ENCODE peak calls at places on chromosomes 13 and 19, in six cellular contexts. R is neural progenitor cell, Q is MM.1S, O is SK-N-SH, D is PC-3, V is GM23248. H is an unnamed sample.

GRCh38 chr13:48585456-48585840 is 52.6 kb upstream of the RCBTB2 start:
- DNase-seq in R (peak; percentile 68), Q (no peak), O (no peak), D (peak; percentile 89), V (peak; percentile 35), H (peak; percentile 13)

GRCh38 chr19:15123900-15124299 is 16.7 kb downstream of the SYDE1 start:
- DNase-seq in R (no peak), Q (no peak), O (peak; percentile 76), D (no peak), V (peak; percentile 40), H (no peak)

GRCh38 chr13:101512650-101513049 is 60.2 kb downstream of the ITGBL1 start:
- DNase-seq in R (no peak), Q (no peak), O (no peak), D (peak; percentile 71), V (peak; percentile 71), H (no peak)

GRCh38 chr19:35986664-35987570 is 8.1 kb upstream of the SDHAF1 start:
- DNase-seq in R (peak; percentile 76), Q (no peak), O (peak; percentile 90), D (no peak), V (peak; percentile 48), H (peak; percentile 83)

GRCh38 chr19:50803633-50804419 is 13.6 kb downstream of the ACP4 start:
- DNase-seq in R (peak; percentile 83), Q (peak; percentile 30), O (peak; percentile 79), D (peak; percentile 33), V (peak; percentile 59), H (peak; percentile 65)

GRCh38 chr19:35518313-35518712 is 4.9 kb upstream of the DMKN start:
- DNase-seq in R (no peak), Q (no peak), O (no peak), D (peak; percentile 84), V (peak; percentile 98), H (no peak)

GRCh38 chr13:73336789-73337188 is 278.0 kb downstream of the KLF5 start:
- DNase-seq in R (no peak), Q (no peak), O (no peak), D (peak; percentile 93), V (no peak), H (peak; percentile 5)

GRCh38 chr13:97982286-97982685 is 28.8 kb downstream of the IPO5 start:
- DNase-seq in R (no peak), Q (no peak), O (no peak), D (no peak), V (peak; percentile 43), H (no peak)

GRCh38 chr13:24274452-24274971 is 34.9 kb upstream of the C1QTNF9 start:
- DNase-seq in R (no peak), Q (no peak), O (no peak), D (no peak), V (no peak), H (no peak)

GRCh38 chr19:5826531-5827341 is 12.8 kb downstream of the FUT6 start:
- DNase-seq in R (peak; percentile 82), Q (peak; percentile 94), O (peak; percentile 83), D (peak; percentile 81), V (peak; percentile 67), H (peak; percentile 85)

GRCh38 chr13:100854091-100854490 is 179.5 kb upstream of the TMTC4 start:
- DNase-seq in R (peak; percentile 39), Q (no peak), O (no peak), D (no peak), V (no peak), H (peak; percentile 68)

GRCh38 chr13:111584101-111584500 is 263.7 kb downstream of the TEX29 start:
- DNase-seq in R (no peak), Q (no peak), O (no peak), D (no peak), V (no peak), H (no peak)

GRCh38 chr13:20126460-20127262 is 34.2 kb downstream of the GJA3 start:
- DNase-seq in R (no peak), Q (no peak), O (no peak), D (no peak), V (no peak), H (no peak)

GRCh38 chr19:6241680-6242079 is 38.1 kb downstream of the MLLT1 start:
- DNase-seq in R (no peak), Q (no peak), O (peak; percentile 79), D (no peak), V (no peak), H (no peak)

GRCh38 chr19:12785431-12786011 is 5.8 kb upstream of the JUNB start:
- DNase-seq in R (no peak), Q (no peak), O (no peak), D (no peak), V (peak; percentile 17), H (no peak)

GRCh38 chr13:57832187-57832586 is 200.6 kb downstream of the PCDH17 start:
- DNase-seq in R (no peak), Q (no peak), O (no peak), D (no peak), V (no peak), H (no peak)

GRCh38 chr13:21670006-21670882 is 629 bp upstream of the FGF9 start:
- DNase-seq in R (peak; percentile 87), Q (peak; percentile 70), O (peak; percentile 62), D (no peak), V (peak; percentile 67), H (peak; percentile 76)

GRCh38 chr19:13521066-13521465 is 14.8 kb upstream of the CACNA1A start:
- DNase-seq in R (no peak), Q (no peak), O (no peak), D (peak; percentile 16), V (peak; percentile 5), H (no peak)

GRCh38 chr13:46569471-46569870 is 16.5 kb downstream of the LRCH1 start:
- DNase-seq in R (no peak), Q (no peak), O (peak; percentile 44), D (no peak), V (no peak), H (no peak)

GRCh38 chr19:49858591-49858985 is 7.6 kb downstream of the PTOV1 start:
- DNase-seq in R (no peak), Q (no peak), O (no peak), D (peak; percentile 15), V (peak; percentile 27), H (no peak)

GRCh38 chr19:36041831-36042230 is 9.2 kb upstream of the CLIP3 start:
- DNase-seq in R (peak; percentile 19), Q (no peak), O (no peak), D (peak; percentile 9), V (peak; percentile 80), H (peak; percentile 57)

GRCh38 chr13:33279898-33280549 is 5.5 kb downstream of the STARD13 start:
- DNase-seq in R (no peak), Q (no peak), O (no peak), D (peak; percentile 95), V (peak; percentile 87), H (no peak)

GRCh38 chr13:75357576-75358295 is 124.2 kb downstream of the TBC1D4 start:
- DNase-seq in R (peak; percentile 77), Q (peak; percentile 62), O (peak; percentile 74), D (peak; percentile 76), V (peak; percentile 78), H (peak; percentile 83)

GRCh38 chr19:30783936-30784335 is 411.8 kb downstream of the ZNF536 start:
- DNase-seq in R (no peak), Q (no peak), O (no peak), D (no peak), V (no peak), H (no peak)

GRCh38 chr19:57887195-57887941 is 1.5 kb downstream of the ZNF814 start:
- DNase-seq in R (peak; percentile 71), Q (no peak), O (no peak), D (no peak), V (peak; percentile 23), H (peak; percentile 96)

GRCh38 chr13:95451656-95452055 is 100.9 kb upstream of the CLDN10 start:
- DNase-seq in R (no peak), Q (no peak), O (no peak), D (no peak), V (no peak), H (no peak)

GRCh38 chr19:16327501-16327900 is 2.9 kb downstream of the KLF2 start:
- DNase-seq in R (no peak), Q (peak; percentile 76), O (no peak), D (no peak), V (peak; percentile 36), H (no peak)

GRCh38 chr13:32229443-32229842 is 85.7 kb downstream of the ZAR1L start:
- DNase-seq in R (no peak), Q (no peak), O (no peak), D (no peak), V (no peak), H (no peak)

GRCh38 chr13:32237681-32238080 is 77.5 kb downstream of the ZAR1L start:
- DNase-seq in R (no peak), Q (no peak), O (no peak), D (no peak), V (no peak), H (no peak)

GRCh38 chr13:32233062-32233461 is 82.1 kb downstream of the ZAR1L start:
- DNase-seq in R (no peak), Q (no peak), O (peak; percentile 25), D (no peak), V (no peak), H (no peak)

GRCh38 chr13:32232263-32232662 is 82.9 kb downstream of the ZAR1L start:
- DNase-seq in R (no peak), Q (no peak), O (no peak), D (no peak), V (no peak), H (no peak)

GRCh38 chr13:32234914-32235313 is 80.2 kb downstream of the ZAR1L start:
- DNase-seq in R (no peak), Q (no peak), O (no peak), D (no peak), V (no peak), H (no peak)
- H3F3A ChIP-seq in R (no peaks in the 10 kb centered on the region), Q (no peaks in the 10 kb centered on the region), O (no peaks in the 10 kb centered on the region), D (no peaks in the 10 kb centered on the region), V (no peaks in the 10 kb centered on the region), H (no peaks in the 10 kb centered on the region)

GRCh38 chr19:46661020-46661731 is at the start of gene DACT3:
- DNase-seq in R (peak; percentile 100), Q (peak; percentile 100), O (peak; percentile 96), D (peak; percentile 97), V (peak; percentile 100), H (peak; percentile 100)

GRCh38 chr19:46661735-46662592 is 982 bp upstream of the DACT3 start:
- DNase-seq in R (peak; percentile 94), Q (peak; percentile 68), O (peak; percentile 76), D (peak; percentile 80), V (peak; percentile 96), H (peak; percentile 95)

GRCh38 chr19:46659151-46660007 is 1.6 kb downstream of the DACT3 start:
- DNase-seq in R (peak; percentile 77), Q (no peak), O (peak; percentile 71), D (no peak), V (peak; percentile 53), H (peak; percentile 78)

GRCh38 chr19:46660601-46661019 is 372 bp downstream of the DACT3 start:
- DNase-seq in R (peak; percentile 55), Q (no peak), O (peak; percentile 74), D (no peak), V (no peak), H (peak; percentile 40)

GRCh38 chr19:46660008-46660517 is 919 bp downstream of the DACT3 start:
- DNase-seq in R (peak; percentile 71), Q (no peak), O (peak; percentile 81), D (no peak), V (peak; percentile 45), H (peak; percentile 78)
- TF ChIP-seq EZH2phosphoT487 in R (no peak), Q (no peak), O (no peak), D (no peak), V (no peak), H (no peak)

GRCh38 chr19:43768273-43769050 is 12.3 kb downstream of the KCNN4 start:
- DNase-seq in R (no peak), Q (no peak), O (no peak), D (peak; percentile 43), V (no peak), H (no peak)
- H3F3A ChIP-seq in R (peaks cover 2% of the 10 kb centered on the region), Q (peaks cover 19% of the 10 kb centered on the region), O (peaks cover 28% of the 10 kb centered on the region), D (peaks cover 3% of the 10 kb centered on the region), V (peaks cover 27% of the 10 kb centered on the region), H (no peaks in the 10 kb centered on the region)

GRCh38 chr19:40191836-40192646 is 815 bp downstream of the MAP3K10 start:
- DNase-seq in R (peak; percentile 89), Q (peak; percentile 22), O (peak; percentile 88), D (peak; percentile 2), V (peak; percentile 61), H (peak; percentile 85)
- TF ChIP-seq EZH2phosphoT487 in R (no peak), Q (no peak), O (no peak), D (no peak), V (no peak), H (no peak)

H was measured in GM23338.